ENCODE peak calls at places on chromosomes 7 and 10, in nine cellular contexts. One of them, this sample, is unnamed.

GRCh38 chr7:124686543-124687161 is 78.9 kb downstream of the GPR37 start:
- DNase-seq in foreskin fibroblast: no peak
- DNase-seq in mammary epithelial cell: no peak
- DNase-seq in GM06990: no peak
- DNase-seq in AG10803: no peak
- DNase-seq in heart left ventricle: no peak
- DNase-seq in HFFc6: no peak
- DNase-seq in nephron progenitor cell: no peak
- DNase-seq in GM23338: no peak
- DNase-seq in this sample: no peak

GRCh38 chr7:138608292-138608691 is 92.9 kb downstream of the SVOPL start:
- DNase-seq in heart left ventricle: no peak
- DNase-seq in nephron progenitor cell: no peak
- DNase-seq in mammary epithelial cell: no peak
- DNase-seq in AG10803: peak
- DNase-seq in foreskin fibroblast: peak
- DNase-seq in HFFc6: peak
- DNase-seq in GM23338: no peak
- DNase-seq in GM06990: peak
- DNase-seq in this sample: peak

GRCh38 chr10:84706431-84706830 is 378.0 kb downstream of the CCSER2 start:
- DNase-seq in nephron progenitor cell: no peak
- DNase-seq in GM23338: no peak
- DNase-seq in foreskin fibroblast: no peak
- DNase-seq in GM06990: no peak
- DNase-seq in AG10803: no peak
- DNase-seq in HFFc6: no peak
- DNase-seq in mammary epithelial cell: peak
- DNase-seq in heart left ventricle: no peak
- DNase-seq in this sample: no peak

GRCh38 chr7:105219771-105220160 is 169.0 kb downstream of the SRPK2 start:
- DNase-seq in HFFc6: peak
- DNase-seq in foreskin fibroblast: peak
- DNase-seq in AG10803: peak
- DNase-seq in GM06990: no peak
- DNase-seq in nephron progenitor cell: no peak
- DNase-seq in heart left ventricle: no peak
- DNase-seq in mammary epithelial cell: peak
- DNase-seq in GM23338: no peak
- DNase-seq in this sample: no peak

GRCh38 chr7:20170626-20171025 is 46.6 kb downstream of the MACC1 start:
- DNase-seq in foreskin fibroblast: no peak
- DNase-seq in heart left ventricle: no peak
- DNase-seq in GM23338: no peak
- DNase-seq in HFFc6: no peak
- DNase-seq in mammary epithelial cell: no peak
- DNase-seq in GM06990: no peak
- DNase-seq in AG10803: peak
- DNase-seq in nephron progenitor cell: no peak
- DNase-seq in this sample: no peak

GRCh38 chr10:89073719-89074118 is 83.1 kb downstream of the FAS start:
- DNase-seq in GM06990: no peak
- DNase-seq in foreskin fibroblast: no peak
- DNase-seq in AG10803: no peak
- DNase-seq in heart left ventricle: no peak
- DNase-seq in nephron progenitor cell: no peak
- DNase-seq in mammary epithelial cell: no peak
- DNase-seq in HFFc6: peak
- DNase-seq in GM23338: no peak
- DNase-seq in this sample: no peak

GRCh38 chr7:151366872-151367207 is 25.2 kb downstream of the NUB1 start:
- DNase-seq in nephron progenitor cell: no peak
- DNase-seq in GM23338: no peak
- DNase-seq in foreskin fibroblast: peak
- DNase-seq in GM06990: no peak
- DNase-seq in heart left ventricle: no peak
- DNase-seq in mammary epithelial cell: no peak
- DNase-seq in HFFc6: peak
- DNase-seq in AG10803: peak
- DNase-seq in this sample: no peak

GRCh38 chr7:55065511-55066229 is 46.9 kb downstream of the EGFR start:
- DNase-seq in mammary epithelial cell: peak
- DNase-seq in GM06990: no peak
- DNase-seq in AG10803: peak
- DNase-seq in GM23338: peak
- DNase-seq in HFFc6: peak
- DNase-seq in nephron progenitor cell: peak
- DNase-seq in foreskin fibroblast: peak
- DNase-seq in heart left ventricle: no peak
- DNase-seq in this sample: no peak

GRCh38 chr10:91680521-91680920 is 47.6 kb upstream of the PPP1R3C start:
- DNase-seq in foreskin fibroblast: no peak
- DNase-seq in nephron progenitor cell: no peak
- DNase-seq in HFFc6: no peak
- DNase-seq in GM23338: no peak
- DNase-seq in GM06990: no peak
- DNase-seq in AG10803: peak
- DNase-seq in heart left ventricle: no peak
- DNase-seq in mammary epithelial cell: no peak
- DNase-seq in this sample: no peak

GRCh38 chr10:91683976-91684375 is 51.1 kb upstream of the PPP1R3C start:
- DNase-seq in foreskin fibroblast: peak
- DNase-seq in GM06990: no peak
- DNase-seq in nephron progenitor cell: no peak
- DNase-seq in heart left ventricle: no peak
- DNase-seq in AG10803: peak
- DNase-seq in mammary epithelial cell: peak
- DNase-seq in GM23338: peak
- DNase-seq in HFFc6: peak
- DNase-seq in this sample: no peak

GRCh38 chr10:91682912-91683311 is 50.0 kb upstream of the PPP1R3C start:
- DNase-seq in GM06990: no peak
- DNase-seq in HFFc6: no peak
- DNase-seq in nephron progenitor cell: no peak
- DNase-seq in foreskin fibroblast: no peak
- DNase-seq in heart left ventricle: no peak
- DNase-seq in mammary epithelial cell: no peak
- DNase-seq in GM23338: no peak
- DNase-seq in AG10803: peak
- DNase-seq in this sample: no peak

GRCh38 chr10:91684841-91685240 is 52.0 kb upstream of the PPP1R3C start:
- DNase-seq in mammary epithelial cell: no peak
- DNase-seq in AG10803: no peak
- DNase-seq in GM06990: no peak
- DNase-seq in HFFc6: no peak
- DNase-seq in GM23338: no peak
- DNase-seq in foreskin fibroblast: no peak
- DNase-seq in heart left ventricle: no peak
- DNase-seq in nephron progenitor cell: no peak
- DNase-seq in this sample: no peak

GRCh38 chr10:91681361-91682276 is 48.7 kb upstream of the PPP1R3C start:
- DNase-seq in nephron progenitor cell: no peak
- DNase-seq in heart left ventricle: peak
- DNase-seq in AG10803: no peak
- DNase-seq in GM06990: no peak
- DNase-seq in mammary epithelial cell: peak
- DNase-seq in HFFc6: no peak
- DNase-seq in foreskin fibroblast: no peak
- DNase-seq in GM23338: no peak
- DNase-seq in this sample: no peak
- TF ChIP-seq CTCF in nephron progenitor cell: no peak
- TF ChIP-seq CTCF in heart left ventricle: no peak
- TF ChIP-seq CTCF in AG10803: no peak
- TF ChIP-seq CTCF in GM06990: no peak
- TF ChIP-seq CTCF in mammary epithelial cell: no peak
- TF ChIP-seq CTCF in HFFc6: no peak
- TF ChIP-seq CTCF in foreskin fibroblast: no peak
- TF ChIP-seq CTCF in GM23338: no peak
- TF ChIP-seq CTCF in this sample: no peak

GRCh38 chr7:150322114-150322832 is 882 bp upstream of the LRRC61 start:
- DNase-seq in GM06990: no peak
- DNase-seq in HFFc6: no peak
- DNase-seq in mammary epithelial cell: no peak
- DNase-seq in AG10803: no peak
- DNase-seq in foreskin fibroblast: no peak
- DNase-seq in nephron progenitor cell: no peak
- DNase-seq in heart left ventricle: no peak
- DNase-seq in GM23338: no peak
- DNase-seq in this sample: no peak

GRCh38 chr7:150323682-150324365 is 479 bp upstream of the ACTR3C start:
- DNase-seq in AG10803: no peak
- DNase-seq in heart left ventricle: no peak
- DNase-seq in GM23338: no peak
- DNase-seq in nephron progenitor cell: no peak
- DNase-seq in HFFc6: no peak
- DNase-seq in mammary epithelial cell: no peak
- DNase-seq in GM06990: no peak
- DNase-seq in foreskin fibroblast: no peak
- DNase-seq in this sample: no peak

GRCh38 chr7:150321788-150322113 is 1.4 kb upstream of the LRRC61 start:
- DNase-seq in foreskin fibroblast: no peak
- DNase-seq in HFFc6: no peak
- DNase-seq in AG10803: no peak
- DNase-seq in mammary epithelial cell: no peak
- DNase-seq in GM06990: no peak
- DNase-seq in heart left ventricle: no peak
- DNase-seq in GM23338: no peak
- DNase-seq in nephron progenitor cell: no peak
- DNase-seq in this sample: no peak

GRCh38 chr7:150324366-150324961 is 1.1 kb upstream of the ACTR3C start:
- DNase-seq in mammary epithelial cell: no peak
- DNase-seq in GM06990: no peak
- DNase-seq in AG10803: no peak
- DNase-seq in GM23338: peak
- DNase-seq in heart left ventricle: no peak
- DNase-seq in HFFc6: no peak
- DNase-seq in foreskin fibroblast: no peak
- DNase-seq in nephron progenitor cell: no peak
- DNase-seq in this sample: no peak

DNA sequence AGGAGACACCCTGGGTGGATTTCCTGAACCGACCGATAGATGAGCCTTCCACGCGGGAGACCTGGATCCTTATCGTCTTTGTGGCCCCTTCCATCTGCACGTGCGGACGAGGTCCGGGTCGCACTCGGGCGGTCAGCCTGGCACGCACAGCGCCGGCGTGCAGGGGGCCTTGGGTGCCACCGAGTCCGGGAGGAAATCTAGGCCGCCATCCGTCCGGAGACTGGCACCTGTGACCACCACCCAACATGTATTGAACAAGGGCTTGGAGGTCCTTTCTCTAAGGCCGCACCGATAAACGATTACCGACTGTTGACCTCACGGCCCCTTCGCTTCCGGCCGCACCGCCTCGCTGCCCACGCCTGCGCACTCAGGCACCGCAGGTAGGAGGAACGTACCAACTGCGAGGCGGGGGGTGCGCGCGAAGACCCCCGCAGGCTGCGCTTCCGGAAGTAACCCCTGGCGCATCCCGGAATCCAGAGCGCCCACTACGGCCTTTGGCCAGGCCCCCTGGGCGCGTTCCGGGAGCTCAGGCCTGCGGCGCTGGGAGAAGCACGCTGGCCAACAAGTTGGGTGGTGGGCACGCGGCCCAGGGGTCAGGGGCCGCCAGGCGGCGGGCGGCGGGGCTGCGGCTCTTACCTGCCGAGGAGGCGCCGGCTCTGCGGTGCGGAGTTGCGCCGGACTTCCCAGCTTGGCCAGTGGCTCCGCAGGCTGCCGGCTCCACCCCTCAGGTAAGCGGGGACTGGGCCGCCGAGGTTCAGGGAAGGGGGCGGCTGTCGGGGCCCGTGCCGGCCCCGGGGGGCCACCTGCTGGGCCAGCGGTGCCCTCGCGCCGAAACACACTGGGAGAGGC is at the start of the genes ACTR3C and LRRC61:
- DNase-seq in GM06990: peak
- DNase-seq in AG10803: no peak
- DNase-seq in GM23338: peak
- DNase-seq in nephron progenitor cell: no peak
- DNase-seq in HFFc6: no peak
- DNase-seq in mammary epithelial cell: peak
- DNase-seq in heart left ventricle: no peak
- DNase-seq in foreskin fibroblast: no peak
- DNase-seq in this sample: peak
- TF ChIP-seq CTCF in GM06990: peak
- TF ChIP-seq CTCF in AG10803: no peak
- TF ChIP-seq CTCF in GM23338: no peak
- TF ChIP-seq CTCF in nephron progenitor cell: no peak
- TF ChIP-seq CTCF in HFFc6: no peak
- TF ChIP-seq CTCF in mammary epithelial cell: peak
- TF ChIP-seq CTCF in heart left ventricle: peak
- TF ChIP-seq CTCF in foreskin fibroblast: no peak
- TF ChIP-seq CTCF in this sample: no peak

DNA sequence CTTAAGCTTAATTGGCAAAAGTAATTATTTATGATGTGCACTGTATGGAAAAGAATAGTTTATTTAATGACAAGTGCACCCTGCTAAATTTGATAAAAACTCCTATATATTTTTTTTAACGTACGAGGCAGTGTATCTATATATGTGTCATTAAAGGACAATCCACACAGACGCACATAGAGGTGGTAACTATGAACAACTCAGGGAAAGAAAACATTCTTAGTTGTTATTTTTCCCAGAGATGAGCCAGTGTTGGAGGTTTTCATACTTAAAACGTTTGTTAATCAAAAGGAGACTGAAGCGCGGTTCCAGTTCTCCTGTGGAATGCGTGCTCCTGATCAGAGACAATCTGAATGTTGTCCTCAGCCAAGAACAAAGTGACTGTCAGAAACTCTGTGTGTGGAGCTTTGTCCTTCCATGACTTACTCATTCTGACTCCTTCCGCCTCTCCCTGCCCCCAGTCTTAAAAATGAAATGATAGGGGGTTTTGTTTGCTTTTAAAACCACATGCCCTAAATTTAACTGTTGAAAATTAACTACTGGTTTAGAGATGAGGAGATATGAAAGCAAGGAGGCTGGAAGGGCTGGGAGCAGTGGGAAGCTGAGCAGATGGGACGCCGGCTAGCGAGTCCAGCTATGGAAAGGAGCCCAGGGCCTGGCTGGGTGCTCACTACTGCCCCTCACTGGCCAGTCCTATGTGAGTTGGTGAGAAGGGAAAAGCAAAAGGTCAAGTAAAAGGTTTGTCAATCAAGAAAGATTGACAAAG is 99.6 kb downstream of the SVIL start:
- DNase-seq in GM23338: peak
- DNase-seq in HFFc6: peak
- DNase-seq in GM06990: no peak
- DNase-seq in foreskin fibroblast: peak
- DNase-seq in mammary epithelial cell: peak
- DNase-seq in heart left ventricle: peak
- DNase-seq in AG10803: peak
- DNase-seq in nephron progenitor cell: peak
- DNase-seq in this sample: peak
- TF ChIP-seq CTCF in GM23338: peak
- TF ChIP-seq CTCF in HFFc6: peak
- TF ChIP-seq CTCF in GM06990: peak
- TF ChIP-seq CTCF in foreskin fibroblast: peak
- TF ChIP-seq CTCF in mammary epithelial cell: peak
- TF ChIP-seq CTCF in heart left ventricle: peak
- TF ChIP-seq CTCF in AG10803: peak
- TF ChIP-seq CTCF in nephron progenitor cell: peak
- TF ChIP-seq CTCF in this sample: peak

DNA sequence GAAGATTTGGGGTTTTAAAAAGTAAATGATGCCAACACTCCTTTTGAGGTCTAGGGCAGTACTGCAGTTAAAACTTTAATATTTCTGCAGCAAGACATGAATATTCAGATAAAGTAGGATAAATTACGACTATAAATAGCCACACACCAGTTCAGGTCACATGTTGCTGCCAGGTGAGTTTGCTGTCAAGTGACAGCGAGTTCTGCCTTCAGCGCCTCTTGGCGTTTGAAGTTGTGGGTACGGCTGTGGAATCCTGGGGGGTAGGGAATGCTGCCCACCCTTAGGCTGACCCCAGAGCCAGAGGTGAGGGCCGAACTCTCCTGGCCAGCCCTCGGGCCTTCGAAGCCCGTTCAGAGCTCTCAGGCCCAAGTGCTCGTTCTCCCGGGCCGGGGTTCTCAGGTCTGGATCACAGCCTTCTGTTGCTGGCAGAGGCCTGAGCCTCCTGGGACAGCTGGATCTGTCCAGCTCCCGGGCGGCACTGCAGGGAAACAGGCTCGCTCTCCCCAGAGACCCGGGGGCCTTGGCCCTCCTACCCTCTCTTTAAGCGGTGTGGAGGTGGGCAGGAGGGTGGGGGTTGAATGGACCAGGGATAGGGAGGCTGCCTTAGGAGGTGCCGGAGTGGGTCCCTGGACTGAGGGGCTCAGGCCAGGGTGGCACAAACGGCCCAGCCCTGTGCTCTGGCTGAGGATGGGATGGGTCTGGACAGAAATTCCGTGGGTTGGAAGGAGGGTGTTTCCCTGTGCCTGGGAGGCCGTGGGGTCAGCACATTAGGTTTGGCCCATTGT is 5.4 kb downstream of the BRI3 start:
- DNase-seq in nephron progenitor cell: no peak
- DNase-seq in mammary epithelial cell: no peak
- DNase-seq in foreskin fibroblast: no peak
- DNase-seq in GM23338: no peak
- DNase-seq in HFFc6: no peak
- DNase-seq in heart left ventricle: no peak
- DNase-seq in AG10803: no peak
- DNase-seq in GM06990: no peak
- DNase-seq in this sample: no peak
- TF ChIP-seq CTCF in nephron progenitor cell: no peak
- TF ChIP-seq CTCF in mammary epithelial cell: no peak
- TF ChIP-seq CTCF in foreskin fibroblast: no peak
- TF ChIP-seq CTCF in GM23338: no peak
- TF ChIP-seq CTCF in HFFc6: peak
- TF ChIP-seq CTCF in heart left ventricle: no peak
- TF ChIP-seq CTCF in AG10803: no peak
- TF ChIP-seq CTCF in GM06990: no peak
- TF ChIP-seq CTCF in this sample: peak